ENCODE peak calls at places on chromosomes 7 and 10, in ten cellular contexts. One of them, this sample, is unnamed.

GRCh38 chr7:110027385-110027784 is 1063.5 kb upstream of the LRRN3 start:
- DNase-seq in IMR-90: peak
- DNase-seq in AG04450: no peak
- DNase-seq in dorsolateral prefrontal cortex: no peak
- DNase-seq in kidney epithelial cell: no peak
- DNase-seq in AG10803: no peak
- DNase-seq in tibial nerve: no peak
- DNase-seq in HFF-Myc: no peak
- DNase-seq in sigmoid colon: no peak
- DNase-seq in endodermal cell: no peak
- DNase-seq in this sample: no peak

GRCh38 chr7:134071355-134072331 is 55.5 kb upstream of the LRGUK start:
- DNase-seq in tibial nerve: no peak
- DNase-seq in AG10803: no peak
- DNase-seq in IMR-90: no peak
- DNase-seq in HFF-Myc: no peak
- DNase-seq in AG04450: no peak
- DNase-seq in endodermal cell: no peak
- DNase-seq in sigmoid colon: no peak
- DNase-seq in dorsolateral prefrontal cortex: no peak
- DNase-seq in kidney epithelial cell: no peak
- DNase-seq in this sample: no peak

GRCh38 chr7:2287742-2288141 is 26.5 kb downstream of the SNX8 start:
- DNase-seq in sigmoid colon: no peak
- DNase-seq in AG10803: no peak
- DNase-seq in endodermal cell: no peak
- DNase-seq in dorsolateral prefrontal cortex: no peak
- DNase-seq in IMR-90: no peak
- DNase-seq in AG04450: no peak
- DNase-seq in kidney epithelial cell: no peak
- DNase-seq in tibial nerve: no peak
- DNase-seq in HFF-Myc: no peak
- DNase-seq in this sample: no peak

GRCh38 chr7:193538-194256 is 1.3 kb downstream of the FAM20C start:
- DNase-seq in tibial nerve: no peak
- DNase-seq in sigmoid colon: no peak
- DNase-seq in IMR-90: no peak
- DNase-seq in kidney epithelial cell: no peak
- DNase-seq in dorsolateral prefrontal cortex: no peak
- DNase-seq in endodermal cell: peak
- DNase-seq in AG10803: no peak
- DNase-seq in AG04450: no peak
- DNase-seq in HFF-Myc: no peak
- DNase-seq in this sample: no peak

GRCh38 chr7:130141161-130141857 is 63.9 kb downstream of the TMEM209 start:
- DNase-seq in sigmoid colon: peak
- DNase-seq in endodermal cell: peak
- DNase-seq in AG04450: peak
- DNase-seq in dorsolateral prefrontal cortex: peak
- DNase-seq in AG10803: peak
- DNase-seq in HFF-Myc: peak
- DNase-seq in kidney epithelial cell: no peak
- DNase-seq in IMR-90: peak
- DNase-seq in tibial nerve: peak
- DNase-seq in this sample: peak

GRCh38 chr7:35036361-35037171 is 719 bp downstream of the DPY19L1 start:
- DNase-seq in sigmoid colon: peak
- DNase-seq in dorsolateral prefrontal cortex: peak
- DNase-seq in AG04450: no peak
- DNase-seq in AG10803: peak
- DNase-seq in tibial nerve: peak
- DNase-seq in HFF-Myc: no peak
- DNase-seq in endodermal cell: peak
- DNase-seq in IMR-90: peak
- DNase-seq in kidney epithelial cell: no peak
- DNase-seq in this sample: peak

GRCh38 chr7:39709768-39710291 is 86.5 kb downstream of the RALA start:
- DNase-seq in tibial nerve: peak
- DNase-seq in dorsolateral prefrontal cortex: no peak
- DNase-seq in HFF-Myc: no peak
- DNase-seq in AG04450: peak
- DNase-seq in AG10803: peak
- DNase-seq in kidney epithelial cell: no peak
- DNase-seq in endodermal cell: no peak
- DNase-seq in sigmoid colon: peak
- DNase-seq in IMR-90: peak
- DNase-seq in this sample: peak

GRCh38 chr7:23471090-23471859 is 984 bp upstream of the IGF2BP3 start:
- DNase-seq in sigmoid colon: no peak
- DNase-seq in tibial nerve: no peak
- DNase-seq in HFF-Myc: no peak
- DNase-seq in AG04450: no peak
- DNase-seq in dorsolateral prefrontal cortex: no peak
- DNase-seq in endodermal cell: peak
- DNase-seq in IMR-90: peak
- DNase-seq in kidney epithelial cell: no peak
- DNase-seq in AG10803: no peak
- DNase-seq in this sample: peak

GRCh38 chr7:158827411-158828342 is 1.6 kb downstream of the ESYT2 start:
- DNase-seq in endodermal cell: no peak
- DNase-seq in AG04450: no peak
- DNase-seq in sigmoid colon: no peak
- DNase-seq in kidney epithelial cell: no peak
- DNase-seq in tibial nerve: no peak
- DNase-seq in AG10803: peak
- DNase-seq in IMR-90: peak
- DNase-seq in dorsolateral prefrontal cortex: no peak
- DNase-seq in HFF-Myc: no peak
- DNase-seq in this sample: peak

GRCh38 chr10:69870591-69870990 is 68.9 kb downstream of the COL13A1 start:
- DNase-seq in endodermal cell: peak
- DNase-seq in dorsolateral prefrontal cortex: no peak
- DNase-seq in AG10803: no peak
- DNase-seq in sigmoid colon: no peak
- DNase-seq in kidney epithelial cell: no peak
- DNase-seq in tibial nerve: no peak
- DNase-seq in HFF-Myc: no peak
- DNase-seq in IMR-90: no peak
- DNase-seq in AG04450: no peak
- DNase-seq in this sample: no peak

GRCh38 chr10:102863660-102864059 is 5.6 kb upstream of the AS3MT start:
- DNase-seq in kidney epithelial cell: no peak
- DNase-seq in sigmoid colon: no peak
- DNase-seq in HFF-Myc: no peak
- DNase-seq in IMR-90: no peak
- DNase-seq in dorsolateral prefrontal cortex: no peak
- DNase-seq in tibial nerve: no peak
- DNase-seq in AG10803: no peak
- DNase-seq in AG04450: no peak
- DNase-seq in endodermal cell: no peak
- DNase-seq in this sample: no peak

GRCh38 chr10:102869290-102870198 is at the start of gene AS3MT:
- DNase-seq in dorsolateral prefrontal cortex: peak
- DNase-seq in AG04450: no peak
- DNase-seq in kidney epithelial cell: no peak
- DNase-seq in sigmoid colon: peak
- DNase-seq in IMR-90: no peak
- DNase-seq in tibial nerve: no peak
- DNase-seq in AG10803: peak
- DNase-seq in endodermal cell: peak
- DNase-seq in HFF-Myc: no peak
- DNase-seq in this sample: no peak

GRCh38 chr10:102870221-102870620 is 951 bp downstream of the AS3MT start:
- DNase-seq in AG04450: no peak
- DNase-seq in dorsolateral prefrontal cortex: no peak
- DNase-seq in IMR-90: no peak
- DNase-seq in HFF-Myc: no peak
- DNase-seq in sigmoid colon: no peak
- DNase-seq in tibial nerve: no peak
- DNase-seq in endodermal cell: no peak
- DNase-seq in kidney epithelial cell: no peak
- DNase-seq in AG10803: no peak
- DNase-seq in this sample: no peak

GRCh38 chr10:102865620-102866019 is 3.6 kb upstream of the AS3MT start:
- DNase-seq in dorsolateral prefrontal cortex: no peak
- DNase-seq in AG04450: no peak
- DNase-seq in kidney epithelial cell: no peak
- DNase-seq in AG10803: no peak
- DNase-seq in endodermal cell: no peak
- DNase-seq in tibial nerve: no peak
- DNase-seq in sigmoid colon: no peak
- DNase-seq in HFF-Myc: no peak
- DNase-seq in IMR-90: no peak
- DNase-seq in this sample: no peak

GRCh38 chr10:102868976-102869289 is 337 bp upstream of the AS3MT start:
- DNase-seq in endodermal cell: no peak
- DNase-seq in AG04450: no peak
- DNase-seq in kidney epithelial cell: no peak
- DNase-seq in sigmoid colon: no peak
- DNase-seq in dorsolateral prefrontal cortex: no peak
- DNase-seq in tibial nerve: no peak
- DNase-seq in IMR-90: no peak
- DNase-seq in HFF-Myc: no peak
- DNase-seq in AG10803: peak
- DNase-seq in this sample: no peak
- H3K4me3 ChIP-seq in endodermal cell: peak
- H3K4me3 ChIP-seq in AG04450: peak
- H3K4me3 ChIP-seq in kidney epithelial cell: peak
- H3K4me3 ChIP-seq in sigmoid colon: peak
- H3K4me3 ChIP-seq in dorsolateral prefrontal cortex: peak
- H3K4me3 ChIP-seq in tibial nerve: peak
- H3K4me3 ChIP-seq in IMR-90: peak
- H3K4me3 ChIP-seq in HFF-Myc: peak
- H3K4me3 ChIP-seq in AG10803: peak
- H3K4me3 ChIP-seq in this sample: peak

GRCh38 chr7:47847207-47847606 is 101.1 kb downstream of the PKD1L1 start:
- DNase-seq in endodermal cell: no peak
- DNase-seq in sigmoid colon: no peak
- DNase-seq in HFF-Myc: no peak
- DNase-seq in AG04450: no peak
- DNase-seq in kidney epithelial cell: no peak
- DNase-seq in tibial nerve: no peak
- DNase-seq in AG10803: no peak
- DNase-seq in dorsolateral prefrontal cortex: no peak
- DNase-seq in IMR-90: no peak
- DNase-seq in this sample: no peak

GRCh38 chr7:47852330-47853245 is 95.7 kb downstream of the PKD1L1 start:
- DNase-seq in sigmoid colon: no peak
- DNase-seq in AG10803: no peak
- DNase-seq in tibial nerve: no peak
- DNase-seq in kidney epithelial cell: no peak
- DNase-seq in IMR-90: no peak
- DNase-seq in dorsolateral prefrontal cortex: no peak
- DNase-seq in endodermal cell: peak
- DNase-seq in AG04450: no peak
- DNase-seq in HFF-Myc: no peak
- DNase-seq in this sample: peak
- TF ChIP-seq CTCF in sigmoid colon: no peak
- TF ChIP-seq CTCF in AG10803: peak
- TF ChIP-seq CTCF in tibial nerve: no peak
- TF ChIP-seq CTCF in kidney epithelial cell: peak
- TF ChIP-seq CTCF in IMR-90: peak
- TF ChIP-seq CTCF in dorsolateral prefrontal cortex: no peak
- TF ChIP-seq CTCF in endodermal cell: peak
- TF ChIP-seq CTCF in AG04450: peak
- TF ChIP-seq CTCF in HFF-Myc: peak
- TF ChIP-seq CTCF in this sample: peak

GRCh38 chr10:46018453-46019169 is 11.8 kb downstream of the NCOA4 start:
- DNase-seq in AG10803: peak
- DNase-seq in AG04450: no peak
- DNase-seq in dorsolateral prefrontal cortex: no peak
- DNase-seq in tibial nerve: no peak
- DNase-seq in endodermal cell: no peak
- DNase-seq in IMR-90: peak
- DNase-seq in sigmoid colon: no peak
- DNase-seq in HFF-Myc: no peak
- DNase-seq in kidney epithelial cell: no peak
- DNase-seq in this sample: peak
- H3K4me3 ChIP-seq in AG10803: no peak
- H3K4me3 ChIP-seq in AG04450: no peak
- H3K4me3 ChIP-seq in dorsolateral prefrontal cortex: no peak
- H3K4me3 ChIP-seq in tibial nerve: peak
- H3K4me3 ChIP-seq in endodermal cell: peak
- H3K4me3 ChIP-seq in IMR-90: no peak
- H3K4me3 ChIP-seq in sigmoid colon: no peak
- H3K4me3 ChIP-seq in HFF-Myc: no peak
- H3K4me3 ChIP-seq in kidney epithelial cell: no peak
- H3K4me3 ChIP-seq in this sample: no peak

GRCh38 chr10:73172867-73173266 is 4.9 kb downstream of the FAM149B1 start:
- DNase-seq in AG04450: no peak
- DNase-seq in endodermal cell: no peak
- DNase-seq in HFF-Myc: no peak
- DNase-seq in AG10803: no peak
- DNase-seq in sigmoid colon: no peak
- DNase-seq in kidney epithelial cell: no peak
- DNase-seq in tibial nerve: no peak
- DNase-seq in IMR-90: no peak
- DNase-seq in dorsolateral prefrontal cortex: no peak
- DNase-seq in this sample: no peak

GRCh38 chr10:73169320-73169719 is 1.4 kb downstream of the FAM149B1 start:
- DNase-seq in endodermal cell: no peak
- DNase-seq in sigmoid colon: no peak
- DNase-seq in tibial nerve: no peak
- DNase-seq in AG04450: no peak
- DNase-seq in kidney epithelial cell: no peak
- DNase-seq in HFF-Myc: no peak
- DNase-seq in AG10803: no peak
- DNase-seq in dorsolateral prefrontal cortex: no peak
- DNase-seq in IMR-90: no peak
- DNase-seq in this sample: no peak

GRCh38 chr10:73167557-73168485 is at the start of the genes ECD and FAM149B1:
- DNase-seq in tibial nerve: peak
- DNase-seq in endodermal cell: peak
- DNase-seq in dorsolateral prefrontal cortex: peak
- DNase-seq in sigmoid colon: peak
- DNase-seq in HFF-Myc: peak
- DNase-seq in kidney epithelial cell: peak
- DNase-seq in AG10803: peak
- DNase-seq in AG04450: peak
- DNase-seq in IMR-90: peak
- DNase-seq in this sample: peak

GRCh38 chr10:73166972-73167371 is 836 bp downstream of the ECD start:
- DNase-seq in IMR-90: no peak
- DNase-seq in sigmoid colon: no peak
- DNase-seq in dorsolateral prefrontal cortex: no peak
- DNase-seq in endodermal cell: no peak
- DNase-seq in AG10803: no peak
- DNase-seq in HFF-Myc: no peak
- DNase-seq in AG04450: no peak
- DNase-seq in tibial nerve: no peak
- DNase-seq in kidney epithelial cell: no peak
- DNase-seq in this sample: no peak

DNA sequence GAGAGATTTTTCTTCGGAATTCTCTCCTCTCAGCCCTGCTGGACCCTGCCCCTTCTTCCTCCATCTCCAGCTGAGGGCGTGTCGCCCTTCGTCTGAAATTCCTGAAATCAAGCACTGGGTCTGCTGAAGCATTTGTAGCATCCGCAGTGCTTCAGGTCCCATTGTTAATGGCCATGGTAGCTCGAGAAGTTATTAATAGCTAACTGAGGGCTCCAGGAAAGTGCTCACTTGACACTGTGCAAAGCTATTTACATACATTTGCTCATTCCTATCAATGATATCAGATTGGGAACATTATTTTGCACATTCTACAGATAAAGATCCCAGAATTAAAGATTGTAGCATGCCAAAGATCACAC is 546 bp downstream of the FAM149B1 start:
- DNase-seq in endodermal cell: no peak
- DNase-seq in tibial nerve: no peak
- DNase-seq in IMR-90: no peak
- DNase-seq in AG04450: no peak
- DNase-seq in AG10803: no peak
- DNase-seq in kidney epithelial cell: no peak
- DNase-seq in sigmoid colon: no peak
- DNase-seq in HFF-Myc: no peak
- DNase-seq in dorsolateral prefrontal cortex: no peak
- DNase-seq in this sample: peak
- TF ChIP-seq CTCF in endodermal cell: no peak
- TF ChIP-seq CTCF in tibial nerve: no peak
- TF ChIP-seq CTCF in IMR-90: no peak
- TF ChIP-seq CTCF in AG04450: no peak
- TF ChIP-seq CTCF in AG10803: no peak
- TF ChIP-seq CTCF in kidney epithelial cell: no peak
- TF ChIP-seq CTCF in sigmoid colon: no peak
- TF ChIP-seq CTCF in HFF-Myc: no peak
- TF ChIP-seq CTCF in dorsolateral prefrontal cortex: no peak
- TF ChIP-seq CTCF in this sample: no peak